ENCODE peak calls at places on chromosomes 3 and 15, in seven cellular contexts. G is HFF-Myc, E is HL-60, S is GM12865, T is lower lobe of right lung, U is AG09309, C is mucosa of descending colon. Z is an unnamed sample.

GRCh38 chr3:191246628-191247027 is 47.6 kb downstream of the OSTN start:
- DNase-seq in S (no peak), C (no peak), T (no peak), G (no peak), E (no peak), U (peak), Z (no peak)

GRCh38 chr3:37052860-37053259 is 59.5 kb downstream of the MLH1 start:
- DNase-seq in S (no peak), U (no peak), T (no peak), C (no peak), G (no peak), E (no peak), Z (no peak)

GRCh38 chr3:53346514-53346913 is 829 bp downstream of the DCP1A start:
- DNase-seq in S (peak), E (no peak), G (no peak), C (no peak), U (no peak), T (no peak), Z (no peak)

GRCh38 chr15:89128320-89129122 is 40.3 kb downstream of the ABHD2 start:
- DNase-seq in C (no peak), S (no peak), G (no peak), E (peak), T (no peak), U (no peak), Z (no peak)

GRCh38 chr3:4841225-4841624 is 138.0 kb upstream of the BHLHE40 start:
- DNase-seq in C (no peak), U (no peak), G (no peak), T (no peak), E (no peak), S (no peak), Z (peak)

GRCh38 chr3:70049761-70050160 is 50.2 kb downstream of the SAMMSON start:
- DNase-seq in S (no peak), G (no peak), C (no peak), T (no peak), U (no peak), E (no peak), Z (no peak)

GRCh38 chr3:171028025-171028778 is 1.7 kb upstream of the SLC2A2 start:
- DNase-seq in S (peak), T (peak), E (no peak), G (peak), C (peak), U (peak), Z (peak)

GRCh38 chr3:148366743-148367410 is 330.8 kb upstream of the AGTR1 start:
- DNase-seq in G (no peak), C (no peak), T (no peak), E (no peak), U (no peak), S (peak), Z (no peak)

GRCh38 chr3:55006277-55006676 is 78.4 kb upstream of the LRTM1 start:
- DNase-seq in G (no peak), U (peak), T (no peak), S (no peak), C (no peak), E (no peak), Z (no peak)

GRCh38 chr3:113906568-113907140 is 41.2 kb upstream of the ZDHHC23 start:
- DNase-seq in T (no peak), U (no peak), G (no peak), E (no peak), C (no peak), S (no peak), Z (no peak)

GRCh38 chr15:41783272-41783660 is 9.0 kb downstream of the MAPKBP1 start:
- DNase-seq in S (no peak), G (no peak), U (no peak), T (no peak), C (no peak), E (no peak), Z (no peak)

GRCh38 chr15:45183511-45183910 is 4.3 kb downstream of the SHF start:
- DNase-seq in S (no peak), C (no peak), U (no peak), G (no peak), E (no peak), T (no peak), Z (no peak)

GRCh38 chr15:32956006-32956405 is 238.2 kb downstream of the GREM1 start:
- DNase-seq in G (peak), S (peak), T (no peak), U (peak), C (no peak), E (no peak), Z (no peak)

GRCh38 chr15:80643296-80643965 is 51.7 kb upstream of the ABHD17C start:
- DNase-seq in S (no peak), U (peak), C (no peak), G (no peak), E (no peak), T (no peak), Z (no peak)

GRCh38 chr3:45915518-45916231 is 27.6 kb upstream of the CXCR6 start:
- DNase-seq in U (peak), G (peak), E (peak), T (no peak), C (peak), S (peak), Z (no peak)

GRCh38 chr15:70523634-70524033 is 239.7 kb downstream of the UACA start:
- DNase-seq in T (no peak), G (no peak), E (no peak), C (no peak), S (no peak), U (no peak), Z (no peak)

GRCh38 chr15:65583701-65584100 is 27.2 kb downstream of the INTS14 start:
- DNase-seq in U (no peak), S (peak), G (peak), C (no peak), E (no peak), T (no peak), Z (no peak)

GRCh38 chr3:39144095-39144747 is 9.2 kb downstream of the CSRNP1 start:
- DNase-seq in C (no peak), U (no peak), E (no peak), G (no peak), S (no peak), T (no peak), Z (no peak)

GRCh38 chr3:25045291-25045690 is 382.8 kb upstream of the RARB start:
- DNase-seq in C (no peak), E (no peak), G (no peak), T (no peak), U (no peak), S (no peak), Z (no peak)

GRCh38 chr3:37624276-37624675 is 237.4 kb upstream of the CTDSPL start:
- DNase-seq in S (no peak), G (no peak), T (no peak), E (no peak), U (no peak), C (no peak), Z (no peak)

GRCh38 chr3:154132777-154133375 is 11.7 kb downstream of the ARHGEF26 start:
- DNase-seq in E (peak), S (no peak), T (no peak), U (peak), G (no peak), C (no peak), Z (no peak)

GRCh38 chr3:93843981-93844380 is 129.7 kb downstream of the PROS1 start:
- DNase-seq in C (no peak), U (peak), G (no peak), T (no peak), S (no peak), E (no peak), Z (peak)

GRCh38 chr3:156843071-156843808 is 17.1 kb downstream of the LEKR1 start:
- DNase-seq in G (no peak), E (no peak), C (no peak), T (no peak), U (no peak), S (no peak), Z (no peak)

GRCh38 chr3:132966374-132966773 is 71.8 kb upstream of the TMEM108 start:
- DNase-seq in S (no peak), U (no peak), E (no peak), C (no peak), G (no peak), T (no peak), Z (no peak)

GRCh38 chr3:49294343-49294742 is 17.3 kb upstream of the C3orf62 start:
- DNase-seq in T (no peak), G (no peak), U (no peak), C (no peak), E (no peak), S (no peak), Z (no peak)

GRCh38 chr3:49715611-49716121 is 3.8 kb downstream of the AMIGO3 start:
- DNase-seq in T (no peak), G (no peak), E (no peak), U (no peak), C (no peak), S (no peak), Z (no peak)

GRCh38 chr15:58472821-58473581 is 41.2 kb downstream of the LIPC start:
- DNase-seq in U (no peak), G (no peak), T (no peak), C (no peak), S (peak), E (no peak), Z (no peak)

GRCh38 chr15:76185716-76186115 is 125.6 kb downstream of the ETFA start:
- DNase-seq in G (no peak), S (peak), T (no peak), E (peak), C (peak), U (no peak), Z (peak)

GRCh38 chr3:119831941-119832371 is 50.1 kb downstream of the NR1I2 start:
- DNase-seq in E (no peak), S (no peak), T (no peak), U (no peak), C (no peak), G (no peak), Z (peak)

GRCh38 chr15:88975891-88976290 is 62.7 kb upstream of the MFGE8 start:
- DNase-seq in T (no peak), U (no peak), G (no peak), C (no peak), E (no peak), S (no peak), Z (no peak)

GRCh38 chr3:160245261-160245800 is 20.1 kb downstream of the C3orf80 start:
- DNase-seq in E (no peak), U (no peak), S (no peak), C (no peak), T (no peak), G (no peak), Z (no peak)

GRCh38 chr3:100982710-100983109 is 10.5 kb downstream of the ABI3BP start:
- DNase-seq in S (no peak), C (peak), T (peak), U (peak), G (no peak), E (no peak), Z (no peak)

GRCh38 chr3:110974902-110975301 is 96.7 kb upstream of the NECTIN3 start:
- DNase-seq in U (no peak), T (no peak), S (no peak), C (no peak), G (no peak), E (no peak), Z (no peak)

GRCh38 chr15:56598991-56599390 is 134.1 kb upstream of the MNS1 start:
- DNase-seq in S (no peak), C (no peak), E (no peak), U (peak), G (no peak), T (no peak), Z (no peak)

GRCh38 chr15:40843885-40844542 is at the start of gene SPINT1:
- DNase-seq in U (no peak), G (no peak), T (peak), C (peak), S (peak), E (peak), Z (no peak)

GRCh38 chr3:129313983-129314756 is 35.5 kb downstream of the HMCES start:
- DNase-seq in G (no peak), U (peak), T (no peak), C (no peak), S (no peak), E (no peak), Z (no peak)

GRCh38 chr3:107431048-107431297 is 53.7 kb downstream of the CCDC54 start:
- DNase-seq in T (no peak), U (no peak), G (no peak), E (peak), S (peak), C (peak), Z (no peak)

GRCh38 chr3:49617390-49618013 is 56.6 kb upstream of the APEH start:
- DNase-seq in T (no peak), S (no peak), C (no peak), G (no peak), E (no peak), U (no peak), Z (no peak)

DNA sequence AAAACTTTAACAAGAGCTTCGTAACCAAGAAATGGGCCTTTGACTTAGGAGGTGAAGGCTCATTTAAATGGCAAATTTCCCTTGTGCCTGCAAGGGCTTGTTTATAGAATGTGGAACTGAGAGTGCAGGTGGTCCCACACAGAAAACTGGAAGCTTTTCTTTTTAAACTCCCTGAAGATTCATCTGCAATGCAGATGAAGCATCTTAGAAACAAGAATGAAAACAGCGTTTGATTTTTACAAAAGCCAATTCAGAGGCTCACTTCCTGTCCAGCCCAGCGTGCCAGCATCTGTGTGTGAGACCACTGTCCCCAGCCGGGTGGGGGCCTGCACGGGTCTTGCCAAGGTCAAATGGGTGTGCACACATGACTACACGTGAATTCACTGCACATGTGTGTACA is 94.7 kb downstream of the LINGO1 start:
- DNase-seq in U (no peak), G (no peak), S (peak), E (no peak), C (no peak), T (no peak), Z (no peak)
- H3K4me3 ChIP-seq in U (no peak), G (no peak), S (no peak), E (no peak), C (no peak), T (no peak), Z (no peak)

GRCh38 chr3:42711491-42712343 is 9.1 kb upstream of the HHATL start:
- DNase-seq in G (no peak), C (no peak), E (no peak), T (no peak), U (no peak), S (no peak), Z (no peak)
- TF ChIP-seq CTCF in G (peak), C (no peak), E (no peak), T (no peak), U (peak), S (no peak), Z (no peak)

DNA sequence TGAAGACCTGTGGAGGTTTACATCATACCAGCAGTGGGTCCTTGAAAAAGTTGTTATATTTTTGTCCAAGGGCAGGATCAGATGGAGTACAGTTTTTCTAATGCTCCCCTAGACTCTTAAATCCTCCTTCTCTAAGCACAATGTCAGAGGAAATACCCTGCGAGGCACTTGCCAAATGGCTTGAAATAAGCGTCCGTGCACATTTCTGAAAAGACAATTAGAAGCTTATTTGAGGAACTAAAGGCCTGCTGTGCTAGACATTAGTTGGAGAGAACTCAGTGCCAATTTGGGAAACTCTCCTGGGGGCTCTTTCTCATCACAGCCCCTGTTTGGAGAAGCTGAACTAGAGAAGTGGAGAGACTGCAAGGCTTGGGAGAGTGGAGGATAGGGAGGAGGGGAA is 247.5 kb upstream of the C2CD4B start:
- DNase-seq in T (no peak), U (no peak), E (no peak), C (no peak), S (no peak), G (no peak), Z (no peak)
- H3K4me3 ChIP-seq in T (no peak), U (no peak), E (no peak), C (no peak), S (no peak), G (no peak), Z (no peak)

GRCh38 chr3:10392244-10392643 is 71.3 kb upstream of the SEC13 start:
- DNase-seq in C (no peak), G (no peak), T (no peak), E (no peak), S (no peak), U (no peak), Z (no peak)
- TF ChIP-seq CTCF in C (no peak), G (peak), T (no peak), E (no peak), S (no peak), U (peak), Z (peak)

GRCh38 chr3:10815487-10815886 is 541 bp upstream of the SLC6A11 start:
- DNase-seq in S (no peak), U (no peak), G (no peak), T (no peak), C (no peak), E (no peak), Z (no peak)

GRCh38 chr3:10814623-10815022 is 1.4 kb upstream of the SLC6A11 start:
- DNase-seq in E (no peak), S (no peak), T (no peak), C (no peak), G (no peak), U (no peak), Z (no peak)

GRCh38 chr3:10816863-10817253 is 830 bp downstream of the SLC6A11 start:
- DNase-seq in U (no peak), G (no peak), C (no peak), S (no peak), E (no peak), T (no peak), Z (no peak)

GRCh38 chr3:10817506-10817905 is 1.5 kb downstream of the SLC6A11 start:
- DNase-seq in U (no peak), G (no peak), T (no peak), C (no peak), E (no peak), S (no peak), Z (no peak)

DNA sequence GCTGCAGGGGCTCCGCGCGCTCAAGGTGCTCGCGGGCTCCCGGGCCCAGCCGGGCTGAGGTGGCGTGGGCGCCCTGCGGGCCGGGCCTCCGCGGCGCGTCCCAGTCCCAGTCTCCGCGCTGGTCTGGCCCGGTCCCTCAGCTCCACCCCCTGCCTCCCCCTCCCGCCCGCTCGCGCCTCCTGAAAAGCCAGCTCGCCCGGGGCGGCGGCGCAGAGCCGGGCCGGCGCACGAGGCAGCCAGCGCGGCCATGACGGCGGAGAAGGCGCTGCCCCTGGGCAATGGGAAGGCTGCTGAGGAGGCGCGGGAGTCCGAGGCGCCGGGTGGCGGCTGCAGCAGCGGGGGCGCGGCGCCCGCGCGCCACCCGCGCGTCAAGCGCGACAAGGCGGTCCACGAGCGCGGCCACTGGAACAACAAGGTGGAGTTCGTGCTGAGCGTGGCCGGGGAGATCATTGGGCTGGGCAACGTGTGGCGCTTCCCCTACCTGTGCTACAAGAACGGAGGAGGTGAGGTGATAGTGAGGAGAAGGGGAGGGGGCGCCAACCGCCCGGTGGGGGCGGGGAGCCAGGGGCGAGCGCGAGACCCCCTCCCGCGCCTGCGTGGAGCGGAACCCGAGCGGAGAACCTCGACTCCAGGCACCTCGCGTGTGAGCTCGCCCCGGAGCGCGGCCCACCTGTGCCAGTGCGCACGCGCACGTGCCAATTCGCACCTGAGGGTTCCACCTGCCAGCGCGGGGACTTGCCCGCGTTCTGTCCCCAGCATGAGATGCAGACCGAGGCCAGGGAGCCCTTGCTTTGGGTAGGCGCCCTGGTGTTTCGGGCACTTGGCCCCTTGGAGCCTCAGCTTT is at the start of gene SLC6A11:
- DNase-seq in S (no peak), T (no peak), E (no peak), G (no peak), C (no peak), U (no peak), Z (no peak)
- H3K4me3 ChIP-seq in S (no peak), T (peak), E (no peak), G (no peak), C (no peak), U (no peak), Z (no peak)

GRCh38 chr3:141308588-141309218 is 59.6 kb upstream of the ZBTB38 start:
- DNase-seq in T (peak), U (no peak), G (no peak), C (peak), E (no peak), S (no peak), Z (no peak)
- TF ChIP-seq CTCF in T (peak), U (peak), G (peak), C (no peak), E (no peak), S (peak), Z (peak)

Z was measured in epithelial cell of proximal tubule.